ENCODE peak calls at places on chromosomes 11 and 22, in four cellular contexts. W, V, Y and N are unnamed samples.

GRCh38 chr22:23497016-23497885 is 82.8 kb downstream of the IGLL1 start:
- DNase-seq in W (no peak), V (no peak), Y (no peak), N (no peak)

GRCh38 chr11:73273246-73273890 is 1.2 kb downstream of the P2RY6 start:
- DNase-seq in W (no peak), V (no peak), Y (no peak), N (no peak)

GRCh38 chr11:118913411-118914125 is 12.2 kb downstream of the BCL9L start:
- DNase-seq in W (peak; percentile 39), V (no peak), Y (no peak), N (no peak)

GRCh38 chr11:36411202-36411640 is 98.9 kb downstream of the TRAF6 start:
- DNase-seq in W (no peak), V (peak; percentile 50), Y (no peak), N (peak; percentile 52)

GRCh38 chr11:128658499-128658898 is 35.4 kb upstream of the FLI1 start:
- DNase-seq in W (peak; percentile 9), V (no peak), Y (no peak), N (no peak)

GRCh38 chr11:118068945-118069612 is 7.8 kb upstream of the TMPRSS4 start:
- DNase-seq in W (no peak), V (no peak), Y (no peak), N (no peak)

GRCh38 chr11:85627332-85627997 is at the start of gene DLG2:
- DNase-seq in W (peak; percentile 69), V (peak; percentile 9), Y (peak; percentile 35), N (peak; percentile 6)

GRCh38 chr11:16607675-16608644 is 130.5 kb upstream of the C11orf58 start:
- DNase-seq in W (peak; percentile 79), V (peak; percentile 10), Y (peak; percentile 71), N (peak; percentile 33)

GRCh38 chr11:130439876-130440275 is 8.6 kb upstream of the ADAMTS15 start:
- DNase-seq in W (no peak), V (no peak), Y (no peak), N (no peak)

GRCh38 chr22:19291580-19292261 is at the start of gene CLTCL1:
- DNase-seq in W (peak; percentile 75), V (peak; percentile 99), Y (peak; percentile 76), N (peak; percentile 100)

GRCh38 chr11:120318906-120319305 is 6.2 kb upstream of the TLCD5 start:
- DNase-seq in W (no peak), V (no peak), Y (no peak), N (no peak)

GRCh38 chr11:27497284-27497866 is 9.2 kb downstream of the LIN7C start:
- DNase-seq in W (peak; percentile 37), V (no peak), Y (peak; percentile 45), N (no peak)
- TF ChIP-seq CTCF in W (peak; percentile 33), V (peak; percentile 44), Y (peak; percentile 46), N (peak; percentile 45)

DNA sequence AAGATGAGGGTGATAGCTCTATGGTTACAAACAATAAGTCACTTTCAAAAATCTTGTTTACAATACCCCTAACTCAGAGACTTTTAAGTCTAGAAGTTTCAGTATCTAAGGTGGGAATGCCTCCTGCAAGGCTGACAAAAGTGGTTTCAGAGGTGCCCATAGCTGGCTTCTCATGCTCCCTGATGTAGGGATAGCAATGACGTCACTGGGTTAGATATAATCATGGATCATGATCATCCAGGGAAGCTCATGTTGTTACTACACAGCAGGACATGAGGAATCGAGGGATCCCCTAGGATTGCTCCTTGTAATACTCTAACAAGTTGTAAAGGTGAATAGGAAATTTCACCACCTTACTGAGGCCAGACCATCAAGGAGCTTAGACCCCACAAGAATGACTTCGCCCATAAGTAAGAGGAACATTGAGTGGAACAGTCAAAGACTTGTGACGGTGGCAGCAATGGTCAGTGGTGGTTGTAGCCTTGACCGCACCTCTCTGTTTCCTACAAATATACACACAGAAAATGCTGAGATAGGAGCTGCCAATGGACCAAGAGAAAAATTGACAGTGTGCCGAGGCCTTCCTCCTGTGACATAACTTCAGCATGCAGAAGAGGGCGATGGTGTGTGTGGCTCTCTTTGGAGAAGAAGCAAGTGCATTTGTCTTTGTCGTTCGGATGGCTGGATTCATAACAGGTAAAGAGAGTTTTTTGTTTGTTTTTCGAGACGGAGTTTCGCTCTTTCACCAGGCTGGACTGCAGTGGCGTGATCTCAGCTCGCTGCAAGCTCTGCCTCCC is 15.6 kb downstream of the APOL4 start:
- DNase-seq in W (no peak), V (no peak), Y (no peak), N (no peak)
- TF ChIP-seq CTCF in W (peak; percentile 19), V (no peak), Y (no peak), N (no peak)

GRCh38 chr11:64100782-64101358 is 65.0 kb downstream of the MACROD1 start:
- DNase-seq in W (no peak), V (no peak), Y (no peak), N (no peak)

GRCh38 chr11:64099436-64099835 is 63.7 kb downstream of the FLRT1 start:
- DNase-seq in W (no peak), V (no peak), Y (no peak), N (no peak)

GRCh38 chr11:64102005-64102738 is 63.7 kb downstream of the MACROD1 start:
- DNase-seq in W (no peak), V (no peak), Y (no peak), N (no peak)

GRCh38 chr11:64101461-64101860 is 64.5 kb downstream of the MACROD1 start:
- DNase-seq in W (no peak), V (no peak), Y (no peak), N (no peak)

GRCh38 chr11:64100345-64100744 is 64.6 kb downstream of the FLRT1 start:
- DNase-seq in W (no peak), V (peak; percentile 72), Y (no peak), N (peak; percentile 72)
- TF ChIP-seq CTCF in W (no peak), V (peak; percentile 43), Y (no peak), N (peak; percentile 31)

GRCh38 chr11:17735823-17736772 is 1.5 kb downstream of the KCNC1 start:
- DNase-seq in W (no peak), V (no peak), Y (no peak), N (no peak)
- TF ChIP-seq CTCF in W (no peak), V (no peak), Y (peak; percentile 32), N (no peak)

DNA sequence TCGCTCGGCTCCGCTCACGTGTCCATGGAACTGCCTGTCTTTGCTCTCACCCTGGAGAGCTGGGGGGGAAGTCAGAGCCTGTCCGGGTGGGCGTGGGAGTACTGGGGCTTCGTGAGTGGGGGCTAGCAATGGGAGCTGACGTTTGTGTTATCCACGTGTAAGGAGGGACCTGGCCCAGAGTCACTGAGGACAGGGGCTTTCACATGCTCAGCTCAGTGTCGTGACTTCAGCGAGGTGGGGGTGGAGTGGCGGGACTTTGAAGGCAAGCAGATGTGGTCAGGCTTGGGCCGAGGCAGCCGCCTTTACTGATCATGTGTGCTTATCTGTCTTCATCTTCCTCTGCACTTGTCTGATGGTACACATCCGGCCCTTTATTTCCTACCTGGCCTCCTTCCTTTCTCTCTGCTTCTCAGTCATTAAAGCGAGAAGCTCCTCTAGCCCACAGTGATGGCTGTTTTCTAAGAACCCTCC is 113.1 kb upstream of the NNMT start:
- DNase-seq in W (no peak), V (no peak), Y (no peak), N (no peak)
- TF ChIP-seq CTCF in W (no peak), V (no peak), Y (no peak), N (no peak)